ENCODE peak calls at places on chromosome 12, in five cellular contexts. O is Peyer's patch, P is activated B cell treated with CpG ODN at 0.5 μM for 24 hours, Q is T-helper 1 cell, H is foreskin fibroblast. A is an unnamed sample.

GRCh38 chr12:23906329-23906728 is 43.1 kb downstream of the SOX5 start:
- DNase-seq in H (no peak), O (no peak), P (no peak), Q (no peak), A (no peak)

GRCh38 chr12:53725824-53726223 is 1.4 kb downstream of the CALCOCO1 start:
- DNase-seq in O (no peak), H (peak), P (no peak), Q (no peak), A (no peak)

GRCh38 chr12:3964404-3964803 is 91.2 kb upstream of the PARP11 start:
- DNase-seq in O (peak), Q (no peak), H (peak), P (no peak), A (no peak)

GRCh38 chr12:10901427-10901826 is 7.9 kb downstream of the TAS2R13 start:
- DNase-seq in Q (no peak), H (no peak), P (no peak), O (no peak), A (no peak)

GRCh38 chr12:105561981-105562726 is 231.7 kb downstream of the C12orf75 start:
- DNase-seq in H (peak), O (no peak), Q (no peak), P (no peak), A (no peak)

GRCh38 chr12:13088503-13088902 is 15.0 kb downstream of the GSG1 start:
- DNase-seq in P (no peak), H (no peak), O (no peak), Q (no peak), A (no peak)

GRCh38 chr12:68425998-68426397 is 93.8 kb upstream of the MDM1 start:
- DNase-seq in H (peak), O (no peak), Q (no peak), P (no peak), A (no peak)

GRCh38 chr12:92105676-92106075 is 40.0 kb downstream of the BTG1 start:
- DNase-seq in P (no peak), O (no peak), H (no peak), Q (no peak), A (no peak)

GRCh38 chr12:122869207-122869973 is 26.5 kb downstream of the VPS37B start:
- DNase-seq in O (no peak), H (no peak), P (peak), Q (no peak), A (no peak)

GRCh38 chr12:6181583-6182278 is 18.5 kb upstream of the CD9 start:
- DNase-seq in P (no peak), H (no peak), Q (no peak), O (no peak), A (no peak)